ENCODE peak calls at places on chromosomes 13 and 19, in nine cellular contexts. One of them, this sample, is unnamed.

GRCh38 chr13:39655041-39655568 is 357 bp upstream of the COG6 start:
- DNase-seq in fibroblast of lung: no peak
- DNase-seq in K562: peak; percentile 5
- DNase-seq in H1: no peak
- DNase-seq in PC-3: no peak
- DNase-seq in HCT116: no peak
- DNase-seq in HepG2: no peak
- DNase-seq in GM23248: no peak
- DNase-seq in DND-41: no peak
- DNase-seq in this sample: no peak

GRCh38 chr13:77510156-77510555 is 25.4 kb upstream of the SCEL start:
- DNase-seq in fibroblast of lung: peak; percentile 21
- DNase-seq in H1: no peak
- DNase-seq in HCT116: no peak
- DNase-seq in GM23248: no peak
- DNase-seq in PC-3: no peak
- DNase-seq in HepG2: no peak
- DNase-seq in K562: no peak
- DNase-seq in DND-41: no peak
- DNase-seq in this sample: no peak

GRCh38 chr13:40271931-40272775 is 394.3 kb downstream of the FOXO1 start:
- DNase-seq in fibroblast of lung: peak; percentile 93
- DNase-seq in HCT116: no peak
- DNase-seq in GM23248: peak; percentile 82
- DNase-seq in H1: no peak
- DNase-seq in K562: no peak
- DNase-seq in DND-41: no peak
- DNase-seq in HepG2: no peak
- DNase-seq in PC-3: peak; percentile 71
- DNase-seq in this sample: no peak

GRCh38 chr13:91185294-91185863 is 162.1 kb upstream of the MIR17HG start:
- DNase-seq in DND-41: no peak
- DNase-seq in HepG2: peak; percentile 9
- DNase-seq in HCT116: peak; percentile 7
- DNase-seq in PC-3: peak; percentile 54
- DNase-seq in K562: no peak
- DNase-seq in H1: no peak
- DNase-seq in GM23248: peak; percentile 15
- DNase-seq in fibroblast of lung: peak; percentile 23
- DNase-seq in this sample: peak; percentile 29

GRCh38 chr13:107441279-107441678 is 774.1 kb downstream of the LIG4 start:
- DNase-seq in PC-3: peak; percentile 25
- DNase-seq in H1: no peak
- DNase-seq in HepG2: no peak
- DNase-seq in HCT116: no peak
- DNase-seq in GM23248: peak; percentile 90
- DNase-seq in fibroblast of lung: peak; percentile 96
- DNase-seq in DND-41: no peak
- DNase-seq in K562: no peak
- DNase-seq in this sample: no peak

GRCh38 chr13:109840201-109840892 is 54.0 kb upstream of the IRS2 start:
- DNase-seq in DND-41: peak; percentile 28
- DNase-seq in K562: no peak
- DNase-seq in H1: no peak
- DNase-seq in PC-3: peak; percentile 77
- DNase-seq in HepG2: no peak
- DNase-seq in HCT116: peak; percentile 66
- DNase-seq in fibroblast of lung: peak; percentile 81
- DNase-seq in GM23248: peak; percentile 74
- DNase-seq in this sample: peak; percentile 72

GRCh38 chr19:5667751-5668271 is 12.5 kb downstream of the MICOS13 start:
- DNase-seq in K562: no peak
- DNase-seq in H1: peak; percentile 63
- DNase-seq in HepG2: no peak
- DNase-seq in DND-41: no peak
- DNase-seq in PC-3: no peak
- DNase-seq in fibroblast of lung: no peak
- DNase-seq in HCT116: no peak
- DNase-seq in GM23248: no peak
- DNase-seq in this sample: peak; percentile 40

GRCh38 chr13:114043421-114044053 is 69.7 kb upstream of the C13orf46 start:
- DNase-seq in GM23248: peak; percentile 85
- DNase-seq in HCT116: no peak
- DNase-seq in PC-3: no peak
- DNase-seq in HepG2: peak; percentile 52
- DNase-seq in fibroblast of lung: peak; percentile 91
- DNase-seq in H1: no peak
- DNase-seq in DND-41: no peak
- DNase-seq in K562: no peak
- DNase-seq in this sample: no peak

GRCh38 chr13:111184685-111185401 is 69.7 kb downstream of the ARHGEF7 start:
- DNase-seq in fibroblast of lung: no peak
- DNase-seq in HepG2: no peak
- DNase-seq in H1: no peak
- DNase-seq in GM23248: no peak
- DNase-seq in PC-3: no peak
- DNase-seq in HCT116: no peak
- DNase-seq in DND-41: peak; percentile 94
- DNase-seq in K562: no peak
- DNase-seq in this sample: no peak

GRCh38 chr19:29614046-29614445 is 8.0 kb downstream of the POP4 start:
- DNase-seq in HepG2: no peak
- DNase-seq in H1: no peak
- DNase-seq in PC-3: no peak
- DNase-seq in fibroblast of lung: no peak
- DNase-seq in DND-41: no peak
- DNase-seq in HCT116: no peak
- DNase-seq in K562: no peak
- DNase-seq in GM23248: no peak
- DNase-seq in this sample: no peak

GRCh38 chr19:37975071-37975470 is 68.1 kb downstream of the SIPA1L3 start:
- DNase-seq in HepG2: no peak
- DNase-seq in H1: no peak
- DNase-seq in K562: no peak
- DNase-seq in fibroblast of lung: no peak
- DNase-seq in GM23248: no peak
- DNase-seq in PC-3: no peak
- DNase-seq in HCT116: no peak
- DNase-seq in DND-41: no peak
- DNase-seq in this sample: no peak
- H3K4me2 ChIP-seq in HepG2: no peak overlapping the region
- H3K4me2 ChIP-seq in H1: no peak overlapping the region
- H3K4me2 ChIP-seq in K562: no peak overlapping the region
- H3K4me2 ChIP-seq in fibroblast of lung: no peak overlapping the region
- H3K4me2 ChIP-seq in GM23248: no peak overlapping the region
- H3K4me2 ChIP-seq in PC-3: no peak overlapping the region
- H3K4me2 ChIP-seq in HCT116: no peak overlapping the region
- H3K4me2 ChIP-seq in DND-41: no peak overlapping the region
- H3K4me2 ChIP-seq in this sample: no peak overlapping the region

GRCh38 chr19:918152-918437 is 962 bp downstream of the KISS1R start:
- DNase-seq in K562: no peak
- DNase-seq in PC-3: no peak
- DNase-seq in HepG2: no peak
- DNase-seq in GM23248: no peak
- DNase-seq in HCT116: no peak
- DNase-seq in H1: no peak
- DNase-seq in fibroblast of lung: no peak
- DNase-seq in DND-41: no peak
- DNase-seq in this sample: no peak
- H3K9ac ChIP-seq in K562: peak overlapping the region; percentile 83
- H3K9ac ChIP-seq in PC-3: no peak overlapping the region
- H3K9ac ChIP-seq in HepG2: peak overlapping the region; percentile 73
- H3K9ac ChIP-seq in GM23248: no peak overlapping the region
- H3K9ac ChIP-seq in HCT116: peak overlapping the region; percentile 71
- H3K9ac ChIP-seq in H1: no peak overlapping the region
- H3K9ac ChIP-seq in fibroblast of lung: no peak overlapping the region
- H3K9ac ChIP-seq in DND-41: no peak overlapping the region
- H3K9ac ChIP-seq in this sample: no peak overlapping the region

GRCh38 chr19:55369651-55370304 is 485 bp downstream of the IL11 start:
- DNase-seq in H1: peak; percentile 87
- DNase-seq in HepG2: no peak
- DNase-seq in DND-41: no peak
- DNase-seq in GM23248: peak; percentile 95
- DNase-seq in K562: peak; percentile 82
- DNase-seq in fibroblast of lung: peak; percentile 79
- DNase-seq in HCT116: no peak
- DNase-seq in PC-3: peak; percentile 72
- DNase-seq in this sample: peak; percentile 87

GRCh38 chr19:55366790-55367189 is 3.5 kb downstream of the IL11 start:
- DNase-seq in HCT116: no peak
- DNase-seq in DND-41: no peak
- DNase-seq in H1: no peak
- DNase-seq in fibroblast of lung: no peak
- DNase-seq in GM23248: no peak
- DNase-seq in K562: no peak
- DNase-seq in HepG2: no peak
- DNase-seq in PC-3: no peak
- DNase-seq in this sample: no peak

GRCh38 chr19:55368106-55368505 is 2.2 kb downstream of the IL11 start:
- DNase-seq in H1: no peak
- DNase-seq in HCT116: no peak
- DNase-seq in GM23248: no peak
- DNase-seq in K562: no peak
- DNase-seq in DND-41: no peak
- DNase-seq in HepG2: no peak
- DNase-seq in PC-3: no peak
- DNase-seq in fibroblast of lung: no peak
- DNase-seq in this sample: no peak

GRCh38 chr19:55370305-55370988 is at the start of gene IL11:
- DNase-seq in GM23248: peak; percentile 92
- DNase-seq in PC-3: peak; percentile 63
- DNase-seq in K562: no peak
- DNase-seq in H1: no peak
- DNase-seq in HCT116: no peak
- DNase-seq in HepG2: no peak
- DNase-seq in fibroblast of lung: peak; percentile 73
- DNase-seq in DND-41: no peak
- DNase-seq in this sample: peak; percentile 44

DNA sequence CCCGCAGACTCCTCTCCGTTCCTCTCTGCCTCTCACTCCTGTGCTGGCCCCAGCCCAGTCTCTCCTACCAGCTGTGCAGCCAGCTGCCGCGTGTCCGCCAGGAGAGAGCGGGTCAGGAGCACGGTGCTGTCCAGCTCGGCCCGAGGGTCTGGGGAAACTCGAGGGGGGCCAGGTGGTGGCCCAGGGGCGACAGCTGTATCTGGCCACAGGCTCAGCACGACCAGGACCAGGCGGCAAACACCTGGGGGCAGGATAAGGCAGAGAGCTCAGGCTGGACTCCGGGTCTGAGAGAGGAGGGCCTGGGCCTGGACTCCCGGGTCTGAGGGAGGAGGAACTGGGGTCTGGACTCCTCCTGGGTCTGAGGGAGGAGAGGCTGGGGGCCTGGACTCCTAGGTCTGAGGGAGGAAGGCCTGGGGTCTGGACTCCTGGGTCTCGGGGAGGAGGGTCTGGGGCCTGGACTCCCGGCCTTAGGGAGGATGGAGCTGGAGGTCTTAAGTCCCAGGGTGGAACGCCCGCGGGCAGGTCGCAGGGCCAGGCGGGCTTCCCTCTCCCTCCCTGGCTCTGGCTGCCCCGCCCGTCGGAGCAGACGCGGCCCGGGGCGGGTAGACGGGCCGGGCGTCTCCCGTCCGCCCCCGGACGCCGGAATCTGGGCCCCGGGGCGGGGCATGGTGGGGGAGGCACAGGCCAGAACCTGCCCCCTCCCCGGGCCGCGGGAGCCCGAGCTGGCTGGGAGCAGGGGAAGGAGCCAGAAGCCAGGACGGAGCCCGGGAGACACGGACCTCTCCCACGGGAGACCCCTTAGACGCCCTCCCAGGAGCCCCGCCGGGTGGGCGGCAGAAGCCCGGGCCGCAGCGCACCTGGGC is 1.3 kb downstream of the IL11 start:
- DNase-seq in DND-41: no peak
- DNase-seq in GM23248: peak; percentile 93
- DNase-seq in PC-3: peak; percentile 67
- DNase-seq in fibroblast of lung: peak; percentile 68
- DNase-seq in HepG2: no peak
- DNase-seq in K562: peak; percentile 81
- DNase-seq in HCT116: no peak
- DNase-seq in H1: no peak
- DNase-seq in this sample: peak; percentile 63
- TF ChIP-seq EZH2 in DND-41: no peak
- TF ChIP-seq EZH2 in GM23248: no peak
- TF ChIP-seq EZH2 in PC-3: no peak
- TF ChIP-seq EZH2 in fibroblast of lung: no peak
- TF ChIP-seq EZH2 in HepG2: peak; percentile 20
- TF ChIP-seq EZH2 in K562: no peak
- TF ChIP-seq EZH2 in HCT116: no peak
- TF ChIP-seq EZH2 in H1: no peak
- TF ChIP-seq EZH2 in this sample: no peak

DNA sequence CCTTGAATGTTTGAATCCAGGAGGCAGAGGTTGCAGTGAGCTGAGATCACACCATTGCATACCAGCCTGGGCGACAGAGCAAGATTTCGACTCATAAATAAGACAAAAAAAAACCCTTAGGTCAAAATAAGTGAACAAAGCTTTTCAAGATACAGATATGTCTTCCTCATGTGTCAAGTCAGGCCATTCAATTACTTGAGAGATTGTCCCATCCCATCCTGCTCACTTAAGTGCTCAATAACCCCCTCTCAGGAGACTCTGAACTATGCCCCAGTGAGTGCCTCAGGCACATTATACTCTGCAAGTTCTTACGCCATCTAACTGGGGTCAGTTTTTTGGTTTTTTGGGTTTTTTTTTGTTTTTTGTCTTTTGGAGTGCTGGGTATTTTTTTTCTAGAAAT is 2.6 kb downstream of the ZNF91 start:
- DNase-seq in GM23248: peak; percentile 8
- DNase-seq in PC-3: peak; percentile 22
- DNase-seq in HepG2: no peak
- DNase-seq in HCT116: no peak
- DNase-seq in K562: no peak
- DNase-seq in DND-41: no peak
- DNase-seq in H1: no peak
- DNase-seq in fibroblast of lung: peak; percentile 35
- DNase-seq in this sample: peak; percentile 10
- H3K4me2 ChIP-seq in GM23248: no peak overlapping the region
- H3K4me2 ChIP-seq in PC-3: peak overlapping the region; percentile 82
- H3K4me2 ChIP-seq in HepG2: peak overlapping the region; percentile 12
- H3K4me2 ChIP-seq in HCT116: no peak overlapping the region
- H3K4me2 ChIP-seq in K562: no peak overlapping the region
- H3K4me2 ChIP-seq in DND-41: peak overlapping the region; percentile 76
- H3K4me2 ChIP-seq in H1: no peak overlapping the region
- H3K4me2 ChIP-seq in fibroblast of lung: no peak overlapping the region
- H3K4me2 ChIP-seq in this sample: peak overlapping the region; percentile 90

GRCh38 chr13:44238011-44238421 is 135.6 kb upstream of the SERP2 start:
- DNase-seq in HepG2: no peak
- DNase-seq in HCT116: no peak
- DNase-seq in K562: no peak
- DNase-seq in GM23248: peak; percentile 85
- DNase-seq in PC-3: no peak
- DNase-seq in DND-41: no peak
- DNase-seq in fibroblast of lung: peak; percentile 49
- DNase-seq in H1: no peak
- DNase-seq in this sample: no peak
- H3K9ac ChIP-seq in HepG2: no peak overlapping the region
- H3K9ac ChIP-seq in HCT116: no peak overlapping the region
- H3K9ac ChIP-seq in K562: no peak overlapping the region
- H3K9ac ChIP-seq in GM23248: peak overlapping the region; percentile 71
- H3K9ac ChIP-seq in PC-3: peak overlapping the region; percentile 65
- H3K9ac ChIP-seq in DND-41: no peak overlapping the region
- H3K9ac ChIP-seq in fibroblast of lung: no peak overlapping the region
- H3K9ac ChIP-seq in H1: no peak overlapping the region
- H3K9ac ChIP-seq in this sample: no peak overlapping the region